ENCODE peak calls at places on chromosomes 7 and 10, in seven cellular contexts. T is heart right ventricle; D is PC-9; Q is CD4-positive, alpha-beta T cell; O is lung; U is neural progenitor cell; G is left ventricle myocardium inferior. S is an unnamed sample.
A peak's percentile ranks its signal among the peaks of the same experiment; 100 is the strongest.

GRCh38 chr10:97974108-97974507 is 56.3 kb downstream of the CRTAC1 start:
- DNase-seq in Q (no peak), D (no peak), G (no peak), O (no peak), T (no peak), U (peak; percentile 30), S (no peak)

GRCh38 chr7:28179081-28180030 is 1.2 kb downstream of the JAZF1 start:
- DNase-seq in U (peak; percentile 83), D (peak; percentile 46), T (peak; percentile 83), G (peak; percentile 85), O (peak; percentile 76), Q (peak; percentile 70), S (peak; percentile 48)

GRCh38 chr10:1368772-1369171 is 312.6 kb downstream of the WDR37 start:
- DNase-seq in O (no peak), U (peak; percentile 83), D (no peak), Q (peak; percentile 29), T (no peak), G (no peak), S (no peak)

GRCh38 chr7:91609525-91609924 is 271.0 kb downstream of the MTERF1 start:
- DNase-seq in G (no peak), D (no peak), O (no peak), Q (no peak), T (no peak), U (no peak), S (no peak)

GRCh38 chr10:29063806-29064644 is 224.8 kb upstream of the LYZL1 start:
- DNase-seq in D (peak; percentile 76), T (no peak), U (no peak), G (no peak), Q (no peak), O (no peak), S (no peak)

GRCh38 chr10:95864906-95865813 is 42.6 kb upstream of the CC2D2B start:
- DNase-seq in D (no peak), U (peak; percentile 72), Q (peak; percentile 13), O (peak; percentile 30), T (no peak), G (no peak), S (no peak)

GRCh38 chr10:63703113-63703670 is 182.0 kb downstream of the REEP3 start:
- DNase-seq in O (no peak), D (peak; percentile 52), U (no peak), T (no peak), G (no peak), Q (no peak), S (no peak)

GRCh38 chr7:20241491-20242261 is 24.5 kb upstream of the MACC1 start:
- DNase-seq in O (no peak), Q (no peak), D (no peak), T (no peak), U (no peak), G (no peak), S (no peak)

GRCh38 chr10:77004917-77005564 is 632.6 kb downstream of the KCNMA1 start:
- DNase-seq in D (peak; percentile 42), G (no peak), O (peak; percentile 30), T (no peak), Q (no peak), U (peak; percentile 81), S (no peak)

GRCh38 chr7:110308791-110309190 is 782.1 kb upstream of the LRRN3 start:
- DNase-seq in Q (no peak), O (no peak), G (no peak), T (no peak), U (peak; percentile 42), D (no peak), S (no peak)

GRCh38 chr10:97553575-97554100 is 18.9 kb upstream of the ANKRD2 start:
- DNase-seq in U (peak; percentile 88), G (peak; percentile 72), D (no peak), Q (peak; percentile 55), T (peak; percentile 65), O (peak; percentile 74), S (peak; percentile 62)

GRCh38 chr10:19782430-19783089 is 33.7 kb upstream of the PLXDC2 start:
- DNase-seq in U (no peak), T (no peak), G (no peak), D (no peak), Q (no peak), O (no peak), S (no peak)

GRCh38 chr7:101940830-101941229 is 123.4 kb downstream of the CUX1 start:
- DNase-seq in U (peak; percentile 58), O (no peak), T (peak; percentile 34), D (no peak), G (no peak), Q (no peak), S (no peak)

GRCh38 chr10:115624448-115624847 is 531.3 kb downstream of the ATRNL1 start:
- DNase-seq in G (no peak), T (no peak), D (no peak), U (no peak), O (no peak), Q (no peak), S (no peak)

GRCh38 chr10:108787932-108788331 is 1135.4 kb downstream of the XPNPEP1 start:
- DNase-seq in U (no peak), Q (no peak), D (no peak), T (no peak), G (no peak), O (no peak), S (no peak)

GRCh38 chr10:51788270-51788669 is 88.9 kb upstream of the CSTF2T start:
- DNase-seq in T (no peak), U (no peak), O (no peak), Q (no peak), G (no peak), D (no peak), S (no peak)

GRCh38 chr10:51789118-51789517 is 89.7 kb upstream of the CSTF2T start:
- DNase-seq in G (no peak), Q (no peak), D (no peak), T (no peak), U (no peak), O (no peak), S (no peak)

GRCh38 chr10:51792678-51793077 is 93.3 kb upstream of the CSTF2T start:
- DNase-seq in T (no peak), U (no peak), Q (no peak), D (no peak), O (no peak), G (no peak), S (no peak)

GRCh38 chr10:51786684-51787035 is 87.3 kb upstream of the CSTF2T start:
- DNase-seq in Q (no peak), O (no peak), T (no peak), G (no peak), D (no peak), U (no peak), S (no peak)

DNA sequence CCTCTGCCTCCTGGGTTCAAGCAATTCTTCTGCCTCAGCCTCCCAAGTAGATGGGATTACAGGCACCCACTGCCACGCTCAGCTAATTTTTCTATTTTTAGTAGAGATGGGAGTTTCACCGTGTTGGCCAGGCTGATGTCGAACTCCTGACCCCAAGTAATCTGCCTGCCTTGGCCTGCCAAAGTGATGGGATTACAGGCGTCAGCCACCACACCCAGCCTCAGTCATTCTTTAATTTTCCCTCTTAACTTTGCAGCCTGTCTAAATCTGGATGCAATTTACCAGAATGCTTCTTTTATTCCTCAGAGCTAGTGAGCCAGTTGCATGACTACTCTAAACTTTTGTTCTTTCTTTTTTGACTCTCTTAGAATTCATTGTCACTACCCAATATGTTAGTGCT is 90.5 kb upstream of the CSTF2T start:
- DNase-seq in T (no peak), G (no peak), Q (no peak), D (no peak), O (no peak), U (no peak), S (no peak)
- H3K27ac ChIP-seq in T (no peak overlapping the region), G (no peak overlapping the region), Q (no peak overlapping the region), D (no peak overlapping the region), O (no peak overlapping the region), U (no peak overlapping the region), S (no peak overlapping the region)

GRCh38 chr7:156816943-156817572 is 75.9 kb downstream of the LMBR1 start:
- DNase-seq in O (no peak), T (no peak), G (no peak), D (no peak), Q (no peak), U (peak; percentile 7), S (no peak)

GRCh38 chr7:156819733-156820295 is 73.2 kb downstream of the LMBR1 start:
- DNase-seq in U (peak; percentile 23), Q (no peak), T (no peak), D (no peak), O (no peak), G (no peak), S (no peak)

GRCh38 chr7:156823441-156823840 is 69.5 kb downstream of the LMBR1 start:
- DNase-seq in T (no peak), O (no peak), U (no peak), D (peak; percentile 81), G (no peak), Q (no peak), S (no peak)

GRCh38 chr7:156818133-156818532 is 74.8 kb downstream of the LMBR1 start:
- DNase-seq in U (no peak), T (no peak), D (no peak), G (no peak), Q (no peak), O (no peak), S (no peak)

GRCh38 chr7:156820445-156821063 is 72.4 kb downstream of the LMBR1 start:
- DNase-seq in U (peak; percentile 15), D (no peak), T (no peak), Q (no peak), O (no peak), G (no peak), S (no peak)
- TF ChIP-seq CTCF in U (peak; percentile 56), D (peak; percentile 35), T (no peak), Q (no peak), O (no peak), G (peak; percentile 21), S (no peak)

GRCh38 chr7:36264123-36264916 is 111.3 kb downstream of the EEPD1 start:
- DNase-seq in O (no peak), D (no peak), T (no peak), Q (no peak), G (no peak), U (no peak), S (no peak)

GRCh38 chr7:36260481-36260880 is 107.4 kb downstream of the EEPD1 start:
- DNase-seq in O (no peak), T (no peak), D (no peak), G (no peak), U (no peak), Q (no peak), S (no peak)

GRCh38 chr7:36262286-36262685 is 109.2 kb downstream of the EEPD1 start:
- DNase-seq in O (no peak), D (no peak), U (no peak), T (no peak), Q (no peak), G (no peak), S (no peak)

GRCh38 chr7:36262706-36263484 is 109.8 kb downstream of the EEPD1 start:
- DNase-seq in Q (no peak), D (no peak), U (no peak), O (no peak), T (no peak), G (no peak), S (no peak)

GRCh38 chr7:36261019-36261754 is 108.1 kb downstream of the EEPD1 start:
- DNase-seq in O (no peak), G (no peak), T (no peak), D (no peak), U (no peak), Q (no peak), S (no peak)
- H3K27ac ChIP-seq in O (no peak overlapping the region), G (peak overlapping the region; percentile 34), T (peak overlapping the region; percentile 22), D (no peak overlapping the region), U (no peak overlapping the region), Q (no peak overlapping the region), S (no peak overlapping the region)

DNA sequence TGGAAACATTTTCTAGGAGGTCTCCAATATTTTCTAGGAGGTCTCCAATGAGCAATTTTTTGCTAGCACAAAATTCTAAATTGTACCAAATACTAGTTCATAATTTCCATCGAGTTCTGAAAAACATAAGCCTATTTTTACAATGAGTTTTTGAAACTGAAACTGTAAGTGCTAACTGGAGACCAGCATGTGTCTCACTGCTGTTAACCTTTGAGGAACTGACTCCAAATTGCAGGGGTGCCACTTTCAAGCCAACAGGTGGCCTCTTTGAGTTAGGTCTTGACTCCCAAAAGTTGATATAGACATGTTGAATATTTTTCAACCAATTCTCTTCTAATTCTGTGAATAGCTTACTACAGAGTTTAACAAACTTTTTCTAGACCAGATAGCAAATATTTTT is 58.8 kb downstream of the CAV1 start:
- DNase-seq in U (no peak), O (no peak), G (no peak), D (no peak), Q (no peak), T (no peak), S (no peak)
- TF ChIP-seq CTCF in U (no peak), O (no peak), G (no peak), D (no peak), Q (no peak), T (no peak), S (no peak)